ENCODE peak calls at places on chromosomes 3 and 15, in eight cellular contexts. P is A549; W is stimulated activated CD8-positive, alpha-beta memory T cell treated with anti-CD3 and anti-CD28 coated beads, Interleukin-15, amount 100 ng/mL, for 4 hours; M is ELR; I is dorsolateral prefrontal cortex; Q is AG10803; A is GM13977; L is fibroblast of the aortic adventitia. V is an unnamed sample.
A peak's percentile ranks its signal among the peaks of the same experiment; 100 is the strongest.

GRCh38 chr15:59536553-59536952 is 75.0 kb upstream of the GCNT3 start:
- DNase-seq in P (no peak), W (no peak), M (no peak), I (no peak), Q (no peak), A (no peak), L (no peak), V (no peak)

GRCh38 chr15:72227192-72227586 is 3.8 kb downstream of the PKM start:
- DNase-seq in P (peak; percentile 71), W (no peak), M (peak; percentile 93), I (no peak), Q (peak; percentile 79), A (peak; percentile 45), L (peak; percentile 85), V (peak; percentile 84)

GRCh38 chr3:185763347-185764010 is 61.4 kb downstream of the IGF2BP2 start:
- DNase-seq in P (no peak), W (no peak), M (no peak), I (no peak), Q (no peak), A (no peak), L (peak; percentile 25), V (no peak)

GRCh38 chr15:58564967-58565366 is 133.2 kb downstream of the LIPC start:
- DNase-seq in P (no peak), W (no peak), M (no peak), I (no peak), Q (no peak), A (no peak), L (no peak), V (no peak)

GRCh38 chr15:66615175-66615495 is 49.3 kb upstream of the LCTL start:
- DNase-seq in P (no peak), W (no peak), M (no peak), I (no peak), Q (no peak), A (no peak), L (no peak), V (no peak)

GRCh38 chr3:47897954-47898353 is 95.0 kb downstream of the DHX30 start:
- DNase-seq in P (no peak), W (no peak), M (no peak), I (no peak), Q (no peak), A (no peak), L (no peak), V (no peak)

GRCh38 chr15:98582900-98583554 is 65.3 kb upstream of the IGF1R start:
- DNase-seq in P (no peak), W (no peak), M (no peak), I (no peak), Q (no peak), A (no peak), L (no peak), V (no peak)

GRCh38 chr15:39381517-39381916 is 199.4 kb upstream of the THBS1 start:
- DNase-seq in P (no peak), W (no peak), M (peak; percentile 44), I (no peak), Q (peak; percentile 53), A (no peak), L (no peak), V (no peak)

GRCh38 chr15:88745696-88746095 is 57.5 kb upstream of the ACAN start:
- DNase-seq in P (no peak), W (no peak), M (peak; percentile 68), I (no peak), Q (peak; percentile 88), A (no peak), L (peak; percentile 60), V (peak; percentile 56)

GRCh38 chr3:143612541-143612940 is 235.7 kb downstream of the SLC9A9 start:
- DNase-seq in P (no peak), W (no peak), M (no peak), I (no peak), Q (no peak), A (no peak), L (no peak), V (no peak)

GRCh38 chr3:15291589-15292541 is 40.5 kb downstream of the SH3BP5 start:
- DNase-seq in P (no peak), W (peak; percentile 47), M (no peak), I (no peak), Q (no peak), A (peak; percentile 60), L (peak; percentile 75), V (no peak)

GRCh38 chr3:50523170-50523865 is 19.9 kb upstream of the CACNA2D2 start:
- DNase-seq in P (no peak), W (no peak), M (no peak), I (no peak), Q (no peak), A (no peak), L (no peak), V (no peak)

GRCh38 chr15:25670025-25670554 is 193.0 kb downstream of the ATP10A start:
- DNase-seq in P (peak; percentile 7), W (no peak), M (no peak), I (peak; percentile 67), Q (peak; percentile 65), A (no peak), L (peak; percentile 77), V (no peak)

GRCh38 chr3:24119321-24119751 is 174.2 kb downstream of the NR1D2 start:
- DNase-seq in P (peak; percentile 27), W (no peak), M (peak; percentile 78), I (no peak), Q (peak; percentile 57), A (no peak), L (peak; percentile 63), V (peak; percentile 94)

GRCh38 chr3:53680026-53680425 is 166.2 kb downstream of the CHDH start:
- DNase-seq in P (no peak), W (no peak), M (no peak), I (peak; percentile 59), Q (no peak), A (no peak), L (no peak), V (no peak)

GRCh38 chr3:169869484-169870304 is at the start of gene LRRC31:
- DNase-seq in P (no peak), W (no peak), M (no peak), I (no peak), Q (no peak), A (no peak), L (no peak), V (no peak)

GRCh38 chr3:43378066-43378935 is 92.0 kb downstream of the SNRK start:
- DNase-seq in P (peak; percentile 35), W (peak; percentile 53), M (peak; percentile 59), I (no peak), Q (no peak), A (peak; percentile 80), L (peak; percentile 13), V (peak; percentile 71)

GRCh38 chr15:67510597-67511225 is 10.2 kb upstream of the C15orf61 start:
- DNase-seq in P (no peak), W (no peak), M (peak; percentile 82), I (no peak), Q (peak; percentile 87), A (no peak), L (peak; percentile 66), V (no peak)

GRCh38 chr15:63449711-63450110 is 54.7 kb upstream of the USP3 start:
- DNase-seq in P (peak; percentile 95), W (no peak), M (peak; percentile 35), I (no peak), Q (no peak), A (no peak), L (no peak), V (peak; percentile 46)

GRCh38 chr3:114566162-114566755 is 272.4 kb downstream of the TIGIT start:
- DNase-seq in P (no peak), W (no peak), M (peak; percentile 31), I (no peak), Q (no peak), A (peak; percentile 6), L (no peak), V (no peak)

GRCh38 chr3:46948830-46949671 is 27.5 kb downstream of the CCDC12 start:
- DNase-seq in P (peak; percentile 65), W (no peak), M (no peak), I (no peak), Q (no peak), A (no peak), L (no peak), V (no peak)

GRCh38 chr3:39106281-39107055 is 959 bp downstream of the GORASP1 start:
- DNase-seq in P (no peak), W (no peak), M (peak; percentile 56), I (no peak), Q (peak; percentile 49), A (no peak), L (peak; percentile 41), V (peak; percentile 46)

GRCh38 chr15:22795206-22796063 is 9.0 kb downstream of the NIPA1 start:
- DNase-seq in P (no peak), W (no peak), M (no peak), I (no peak), Q (no peak), A (no peak), L (no peak), V (no peak)

GRCh38 chr3:126106336-126107202 is 22.6 kb upstream of the SLC41A3 start:
- DNase-seq in P (no peak), W (no peak), M (no peak), I (peak; percentile 8), Q (no peak), A (no peak), L (no peak), V (no peak)

GRCh38 chr15:88487176-88487795 is 19.8 kb downstream of the MRPS11 start:
- DNase-seq in P (no peak), W (no peak), M (no peak), I (no peak), Q (peak; percentile 68), A (no peak), L (peak; percentile 24), V (peak; percentile 34)

GRCh38 chr15:23529891-23530290 is 35.6 kb upstream of the MKRN3 start:
- DNase-seq in P (no peak), W (no peak), M (no peak), I (no peak), Q (no peak), A (no peak), L (no peak), V (no peak)

GRCh38 chr15:100987143-100987542 is 68.0 kb downstream of the LRRK1 start:
- DNase-seq in P (peak; percentile 21), W (no peak), M (no peak), I (no peak), Q (no peak), A (no peak), L (peak; percentile 36), V (no peak)

GRCh38 chr3:195030791-195031321 is 240.1 kb downstream of the XXYLT1 start:
- DNase-seq in P (peak; percentile 14), W (no peak), M (peak; percentile 93), I (no peak), Q (no peak), A (no peak), L (no peak), V (peak; percentile 94)

GRCh38 chr3:143775401-143775970 is 72.8 kb downstream of the SLC9A9 start:
- DNase-seq in P (peak; percentile 25), W (no peak), M (peak; percentile 49), I (no peak), Q (peak; percentile 45), A (peak; percentile 60), L (peak; percentile 67), V (peak; percentile 61)

GRCh38 chr3:9088431-9089353 is 125.4 kb upstream of the RAD18 start:
- DNase-seq in P (no peak), W (no peak), M (no peak), I (no peak), Q (peak; percentile 32), A (no peak), L (peak; percentile 92), V (peak; percentile 71)

GRCh38 chr15:79896634-79897379 is at the start of gene MTHFS:
- DNase-seq in P (peak; percentile 92), W (peak; percentile 29), M (peak; percentile 80), I (peak; percentile 39), Q (peak; percentile 72), A (peak; percentile 79), L (peak; percentile 60), V (peak; percentile 86)

GRCh38 chr3:154430014-154430413 is at the start of gene GPR149:
- DNase-seq in P (peak; percentile 25), W (no peak), M (no peak), I (no peak), Q (peak; percentile 22), A (no peak), L (no peak), V (no peak)

GRCh38 chr3:37630441-37630840 is 231.2 kb upstream of the CTDSPL start:
- DNase-seq in P (no peak), W (no peak), M (no peak), I (no peak), Q (no peak), A (no peak), L (no peak), V (no peak)

GRCh38 chr15:60214201-60214600 is 183.6 kb downstream of the ANXA2 start:
- DNase-seq in P (no peak), W (no peak), M (no peak), I (no peak), Q (no peak), A (no peak), L (no peak), V (no peak)

V was measured in PC-3.